ENCODE peak calls at places on chromosomes 2 and 18, in six cellular contexts. D is upper lobe of right lung, E is H9, B is pancreas, L is fibroblast of lung, Q is lower lobe of right lung. A is an unnamed sample. For H3K9me3, the result is how much of the 10 kb centered on the place peaks cover.

GRCh38 chr2:241965931-241966412 is 96.4 kb downstream of the RTP5 start:
- DNase-seq in D (peak), E (peak), B (no peak), L (peak), Q (no peak), A (no peak)

GRCh38 chr2:47559079-47559684 is 156.2 kb downstream of the MSH2 start:
- DNase-seq in D (no peak), E (no peak), B (no peak), L (peak), Q (no peak), A (no peak)

GRCh38 chr2:100730290-100730868 is 89.6 kb upstream of the NPAS2 start:
- DNase-seq in D (peak), E (peak), B (no peak), L (peak), Q (peak), A (peak)

GRCh38 chr2:77521482-77521881 is 694 bp downstream of the LRRTM4 start:
- DNase-seq in D (no peak), E (peak), B (no peak), L (no peak), Q (no peak), A (no peak)

GRCh38 chr2:36615214-36615613 is 17.2 kb upstream of the FEZ2 start:
- DNase-seq in D (no peak), E (no peak), B (no peak), L (no peak), Q (no peak), A (no peak)

GRCh38 chr2:23377772-23378171 is 7.2 kb upstream of the KLHL29 start:
- DNase-seq in D (no peak), E (no peak), B (no peak), L (no peak), Q (no peak), A (no peak)

GRCh38 chr18:24426398-24427294 is at the start of gene IMPACT:
- DNase-seq in D (peak), E (peak), B (peak), L (peak), Q (peak), A (peak)

GRCh38 chr2:172430671-172431070 is 3.3 kb downstream of the ITGA6 start:
- DNase-seq in D (no peak), E (no peak), B (no peak), L (peak), Q (no peak), A (no peak)

GRCh38 chr2:138763971-138764370 is 16.2 kb downstream of the NXPH2 start:
- DNase-seq in D (no peak), E (no peak), B (no peak), L (no peak), Q (no peak), A (no peak)

GRCh38 chr2:157777425-157777824 is 98.7 kb downstream of the ACVR1 start:
- DNase-seq in D (no peak), E (no peak), B (no peak), L (peak), Q (no peak), A (no peak)

GRCh38 chr2:20675701-20676352 is 8.9 kb downstream of the GDF7 start:
- DNase-seq in D (no peak), E (peak), B (peak), L (no peak), Q (no peak), A (no peak)

GRCh38 chr2:174052639-174052976 is 87.4 kb upstream of the SP3 start:
- DNase-seq in D (no peak), E (no peak), B (no peak), L (no peak), Q (no peak), A (no peak)

GRCh38 chr2:65265090-65266045 is 37.7 kb downstream of the ACTR2 start:
- DNase-seq in D (no peak), E (no peak), B (no peak), L (peak), Q (no peak), A (peak)

GRCh38 chr2:236749346-236749745 is 179.7 kb downstream of the ACKR3 start:
- DNase-seq in D (no peak), E (no peak), B (no peak), L (peak), Q (no peak), A (no peak)

GRCh38 chr2:174350018-174350417 is 15.3 kb downstream of the SP9 start:
- DNase-seq in D (no peak), E (no peak), B (no peak), L (no peak), Q (no peak), A (no peak)

GRCh38 chr2:3146175-3146574 is 231.4 kb downstream of the EIPR1 start:
- DNase-seq in D (no peak), E (no peak), B (no peak), L (no peak), Q (no peak), A (no peak)

GRCh38 chr18:37393945-37394609 is 171.5 kb downstream of the CELF4 start:
- DNase-seq in D (peak), E (peak), B (peak), L (peak), Q (peak), A (peak)

GRCh38 chr2:98736464-98736889 is 5.5 kb upstream of the MGAT4A start:
- DNase-seq in D (no peak), E (no peak), B (no peak), L (peak), Q (no peak), A (no peak)

GRCh38 chr2:157725856-157726255 is 97.2 kb upstream of the ACVR1C start:
- DNase-seq in D (no peak), E (no peak), B (no peak), L (peak), Q (no peak), A (no peak)

GRCh38 chr2:206004004-206004693 is 81.8 kb downstream of the INO80D start:
- DNase-seq in D (no peak), E (peak), B (no peak), L (no peak), Q (no peak), A (peak)

GRCh38 chr2:144412727-144413126 is 107.2 kb downstream of the ZEB2 start:
- DNase-seq in D (no peak), E (no peak), B (no peak), L (no peak), Q (no peak), A (no peak)

GRCh38 chr2:54589340-54590215 is 133.5 kb downstream of the SPTBN1 start:
- DNase-seq in D (no peak), E (no peak), B (no peak), L (peak), Q (no peak), A (no peak)

GRCh38 chr2:15768142-15769088 is 171.9 kb upstream of the MYCN start:
- DNase-seq in D (no peak), E (no peak), B (no peak), L (no peak), Q (no peak), A (no peak)

GRCh38 chr2:193793914-193794313 is 1599.2 kb upstream of the TMEFF2 start:
- DNase-seq in D (no peak), E (no peak), B (no peak), L (peak), Q (no peak), A (no peak)

GRCh38 chr2:26430826-26431225 is 29.1 kb downstream of the DRC1 start:
- DNase-seq in D (no peak), E (no peak), B (no peak), L (peak), Q (no peak), A (no peak)

GRCh38 chr2:170917219-170917851 is 11.7 kb upstream of the GORASP2 start:
- DNase-seq in D (no peak), E (peak), B (no peak), L (no peak), Q (no peak), A (no peak)

GRCh38 chr18:9737814-9738160 is 29.7 kb downstream of the RAB31 start:
- DNase-seq in D (no peak), E (no peak), B (peak), L (peak), Q (no peak), A (no peak)

GRCh38 chr2:50491541-50492114 is 540.3 kb downstream of the NRXN1 start:
- DNase-seq in D (no peak), E (no peak), B (no peak), L (peak), Q (no peak), A (no peak)

GRCh38 chr2:8490166-8490565 is 191.7 kb upstream of the ID2 start:
- DNase-seq in D (no peak), E (no peak), B (no peak), L (no peak), Q (no peak), A (no peak)

GRCh38 chr2:5121677-5122076 is 570.5 kb upstream of the SOX11 start:
- DNase-seq in D (no peak), E (peak), B (no peak), L (no peak), Q (no peak), A (no peak)

GRCh38 chr2:226882606-226883005 is 46.8 kb downstream of the RHBDD1 start:
- DNase-seq in D (no peak), E (no peak), B (no peak), L (no peak), Q (no peak), A (no peak)

GRCh38 chr18:72834731-72835130 is 33.1 kb downstream of the NETO1 start:
- DNase-seq in D (no peak), E (no peak), B (no peak), L (no peak), Q (no peak), A (no peak)

GRCh38 chr18:72843743-72844142 is 24.0 kb downstream of the NETO1 start:
- DNase-seq in D (no peak), E (no peak), B (no peak), L (no peak), Q (no peak), A (no peak)

GRCh38 chr18:72840109-72840508 is 27.7 kb downstream of the NETO1 start:
- DNase-seq in D (no peak), E (no peak), B (no peak), L (no peak), Q (no peak), A (no peak)
- H3K9me3 ChIP-seq in D (under half), E (under half), B (under half), L (under half), Q (under half), A (under half)

DNA sequence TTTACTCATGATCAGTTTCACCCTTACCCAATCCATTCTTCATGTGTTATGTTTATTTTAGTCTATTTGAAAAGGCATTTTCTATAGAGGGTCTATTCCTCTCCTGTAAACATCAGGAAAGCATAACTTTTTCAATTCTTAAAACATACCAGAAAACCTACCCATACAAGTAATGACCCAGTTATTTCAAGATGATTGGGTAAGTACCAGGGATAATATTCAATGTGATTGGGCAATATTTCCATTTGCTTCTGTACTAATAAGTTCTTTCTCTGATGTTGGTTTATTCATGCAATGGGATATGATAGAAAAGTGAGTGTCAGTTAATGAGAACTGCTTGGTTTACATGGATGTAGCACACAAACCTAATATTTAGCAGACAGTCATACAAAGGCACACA is 87.6 kb downstream of the CCBE1 start:
- DNase-seq in D (no peak), E (no peak), B (no peak), L (no peak), Q (no peak), A (no peak)
- H3K27ac ChIP-seq in D (no peak), E (no peak), B (no peak), L (no peak), Q (no peak), A (no peak)

DNA sequence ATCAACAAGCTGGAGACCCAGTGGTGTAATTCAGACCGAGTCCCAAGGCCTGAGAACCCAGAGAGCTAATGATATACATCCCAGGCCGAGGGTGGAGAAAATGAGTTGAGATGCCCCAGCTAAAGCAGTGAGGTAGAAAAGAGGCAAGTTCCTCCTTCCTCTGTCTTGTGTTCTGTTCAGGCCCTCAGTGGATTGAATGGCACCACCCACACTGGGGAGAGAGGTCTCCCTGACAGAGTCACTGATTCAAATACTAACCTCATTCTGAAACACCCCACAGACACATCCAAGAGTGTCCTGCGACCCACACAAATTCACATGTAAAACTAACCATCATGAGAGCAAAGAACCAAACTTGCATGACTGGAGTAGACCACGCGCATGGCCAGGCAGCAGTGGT is 215.3 kb downstream of the ANAPC1 start:
- DNase-seq in D (no peak), E (no peak), B (no peak), L (no peak), Q (no peak), A (no peak)
- H3K9me3 ChIP-seq in D (under half), E (under half), B (under half), L (under half), Q (under half), A (under half)

DNA sequence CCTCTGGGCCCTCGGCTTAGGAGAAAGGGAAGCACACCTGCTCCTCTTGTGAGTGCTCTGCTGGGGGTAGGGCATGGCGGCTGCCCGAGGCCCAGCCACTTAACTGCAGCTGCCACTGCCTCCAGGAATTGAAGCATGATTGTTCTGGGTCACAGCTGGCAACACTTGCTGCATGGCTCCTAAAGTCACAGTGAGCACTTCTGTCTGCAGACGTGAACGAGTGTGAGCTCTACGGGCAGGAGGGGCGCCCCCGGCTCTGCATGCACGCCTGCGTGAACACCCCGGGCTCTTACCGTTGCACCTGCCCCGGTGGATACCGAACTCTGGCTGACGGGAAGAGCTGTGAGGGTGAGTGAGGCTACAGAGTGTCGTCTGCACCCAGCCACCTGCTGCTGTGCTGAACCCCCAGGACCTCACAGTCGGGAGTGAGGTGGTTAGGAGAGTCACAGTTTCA is 44.4 kb downstream of the FBLN7 start:
- DNase-seq in D (no peak), E (no peak), B (no peak), L (no peak), Q (no peak), A (no peak)
- H3K27ac ChIP-seq in D (no peak), E (no peak), B (no peak), L (no peak), Q (no peak), A (no peak)

GRCh38 chr2:187865025-187865424 is 310.8 kb upstream of the TFPI start:
- DNase-seq in D (no peak), E (no peak), B (no peak), L (no peak), Q (no peak), A (no peak)
- H3K9me3 ChIP-seq in D (under half), E (under half), B (under half), L (under half), Q (under half), A (under half)